ENCODE peak calls at places on chromosomes 4 and X, in six cellular contexts. A is HEK293T; N is endothelial cell of umbilical vein; V is stromal cell of bone marrow; Z is SW480; P is activated CD8-positive, alpha-beta T cell treated with anti-CD3 and anti-CD28 coated beads for 36 hours. D is an unnamed sample.

GRCh38 chr4:141654098-141654497 is 17.7 kb downstream of the IL15 start:
- DNase-seq in Z (peak; percentile 7), N (peak; percentile 82), A (peak; percentile 36), V (no peak), P (no peak), D (peak; percentile 36)

GRCh38 chrX:69615323-69615722 is 590 bp upstream of the EDA start:
- DNase-seq in V (no peak), P (no peak), Z (no peak), A (no peak), N (no peak), D (no peak)

GRCh38 chr4:102868153-102868781 is 525 bp upstream of the CISD2 start:
- DNase-seq in Z (peak; percentile 1), P (peak; percentile 28), N (no peak), V (peak; percentile 6), A (no peak), D (no peak)

GRCh38 chr4:17788956-17789355 is 7.5 kb upstream of the FAM184B start:
- DNase-seq in P (no peak), Z (no peak), A (no peak), V (no peak), N (no peak), D (no peak)

GRCh38 chrX:137194164-137194563 is 160.4 kb upstream of the GPR101 start:
- DNase-seq in P (peak; percentile 25), Z (peak; percentile 26), A (peak; percentile 70), V (peak; percentile 3), N (peak; percentile 5), D (peak; percentile 24)

GRCh38 chr4:6641971-6642320 is 1.5 kb downstream of the MRFAP1 start:
- DNase-seq in V (no peak), P (no peak), A (no peak), N (no peak), Z (no peak), D (no peak)

GRCh38 chr4:26992657-26993361 is 132.2 kb downstream of the STIM2 start:
- DNase-seq in P (peak; percentile 51), A (no peak), V (no peak), Z (no peak), N (peak; percentile 12), D (peak; percentile 20)

GRCh38 chrX:40952855-40953254 is 132.4 kb upstream of the USP9X start:
- DNase-seq in Z (no peak), N (peak; percentile 73), V (peak; percentile 20), P (peak; percentile 35), A (no peak), D (no peak)

GRCh38 chr4:122622400-122622799 is 1.5 kb upstream of the IL21 start:
- DNase-seq in N (no peak), A (no peak), Z (no peak), V (no peak), P (no peak), D (no peak)

GRCh38 chrX:22063284-22063683 is 31.2 kb downstream of the PHEX start:
- DNase-seq in N (no peak), Z (peak; percentile 28), A (no peak), P (peak; percentile 73), V (no peak), D (no peak)

GRCh38 chr4:121484633-121485032 is 103.8 kb upstream of the QRFPR start:
- DNase-seq in N (peak; percentile 47), V (peak; percentile 38), P (peak; percentile 33), A (peak; percentile 37), Z (peak; percentile 21), D (peak; percentile 73)

GRCh38 chr4:30610361-30610760 is 109.8 kb upstream of the PCDH7 start:
- DNase-seq in Z (no peak), V (no peak), P (no peak), A (no peak), N (no peak), D (no peak)

GRCh38 chrX:129755779-129756650 is 17.2 kb downstream of the XPNPEP2 start:
- DNase-seq in A (no peak), N (no peak), P (peak; percentile 48), V (no peak), Z (peak; percentile 37), D (no peak)

D was measured in hepatocyte.